ENCODE peak calls at places on chromosomes 13 and 19, in four cellular contexts. V is HepG2, B is GM12878, K is H1. Y is an unnamed sample.

GRCh38 chr19:17938092-17938845 is 5.5 kb downstream of the CCDC124 start:
- DNase-seq in B (no peak), V (peak; percentile 46), K (peak; percentile 93), Y (peak; percentile 73)

GRCh38 chr19:35784401-35785086 is 9.2 kb downstream of the ARHGAP33 start:
- DNase-seq in V (no peak), B (no peak), K (peak; percentile 91), Y (no peak)

GRCh38 chr19:8973501-8974091 is 36.6 kb downstream of the MUC16 start:
- DNase-seq in B (no peak), V (no peak), K (no peak), Y (peak; percentile 46)

GRCh38 chr13:29523199-29523931 is 72.1 kb downstream of the SLC7A1 start:
- DNase-seq in B (no peak), K (no peak), V (no peak), Y (no peak)

GRCh38 chr19:54905908-54906511 is at the start of gene NCR1:
- DNase-seq in V (no peak), K (no peak), B (no peak), Y (peak; percentile 44)

GRCh38 chr19:35155441-35155840 is 906 bp downstream of the FXYD5 start:
- DNase-seq in B (no peak), V (no peak), K (no peak), Y (peak; percentile 44)

GRCh38 chr19:45068041-45068440 is 8.2 kb downstream of the ZNF296 start:
- DNase-seq in B (no peak), K (no peak), V (no peak), Y (no peak)

GRCh38 chr19:435707-436412 is 25.0 kb downstream of the SHC2 start:
- DNase-seq in B (no peak), V (no peak), K (no peak), Y (no peak)

GRCh38 chr19:40811478-40812341 is 12.7 kb downstream of the EGLN2 start:
- DNase-seq in B (no peak), K (no peak), V (no peak), Y (peak; percentile 28)

GRCh38 chr13:66835040-66835628 is 395.0 kb downstream of the PCDH9 start:
- DNase-seq in B (no peak), V (peak; percentile 24), K (no peak), Y (peak; percentile 82)

GRCh38 chr13:49495783-49496762 is at the start of gene PHF11:
- DNase-seq in K (peak; percentile 83), V (peak; percentile 63), B (peak; percentile 65), Y (peak; percentile 81)

GRCh38 chr13:25961294-25961693 is 90.5 kb downstream of the SHISA2 start:
- DNase-seq in K (no peak), V (no peak), B (no peak), Y (no peak)

GRCh38 chr19:45863840-45864628 is at the start of gene FOXA3:
- DNase-seq in V (peak; percentile 64), K (peak; percentile 87), B (no peak), Y (peak; percentile 96)

GRCh38 chr13:112146073-112146360 is 79.1 kb downstream of the SOX1 start:
- DNase-seq in K (no peak), B (no peak), V (no peak), Y (no peak)

GRCh38 chr13:61880576-61881283 is 465.1 kb upstream of the PCDH20 start:
- DNase-seq in K (no peak), B (no peak), V (peak; percentile 21), Y (peak; percentile 9)

GRCh38 chr13:113291997-113292862 is 4.8 kb upstream of the LAMP1 start:
- DNase-seq in V (no peak), K (peak; percentile 53), B (no peak), Y (peak; percentile 47)

GRCh38 chr13:70792121-70792520 is 683.9 kb upstream of the KLHL1 start:
- DNase-seq in V (peak; percentile 5), K (no peak), B (no peak), Y (no peak)

GRCh38 chr19:4740092-4740491 is 16.4 kb upstream of the DPP9 start:
- DNase-seq in B (no peak), V (no peak), K (no peak), Y (no peak)

GRCh38 chr13:44238011-44238421 is 135.6 kb upstream of the SERP2 start:
- DNase-seq in V (no peak), K (no peak), B (no peak), Y (no peak)

GRCh38 chr13:20902438-20903163 is at the start of gene XPO4:
- DNase-seq in B (no peak), V (peak; percentile 59), K (peak; percentile 94), Y (peak; percentile 84)

GRCh38 chr19:35063940-35064818 is 22.7 kb downstream of the HPN start:
- DNase-seq in K (no peak), V (no peak), B (no peak), Y (no peak)

GRCh38 chr13:76293751-76294150 is 592.5 kb downstream of the KCTD12 start:
- DNase-seq in B (no peak), V (no peak), K (no peak), Y (no peak)

GRCh38 chr13:49690133-49690989 is 925 bp downstream of the EBPL start:
- DNase-seq in K (no peak), V (peak; percentile 89), B (no peak), Y (peak; percentile 13)

GRCh38 chr19:990746-991145 is 6.6 kb downstream of the WDR18 start:
- DNase-seq in V (no peak), K (no peak), B (no peak), Y (no peak)

GRCh38 chr19:44303976-44304568 is 753 bp downstream of the ZNF235 start:
- DNase-seq in B (no peak), V (no peak), K (no peak), Y (peak; percentile 31)

GRCh38 chr19:19997656-19998268 is 41.5 kb downstream of the ZNF682 start:
- DNase-seq in K (peak; percentile 90), B (no peak), V (no peak), Y (peak; percentile 17)

GRCh38 chr13:39815345-39816111 is 160.1 kb downstream of the COG6 start:
- DNase-seq in V (no peak), K (no peak), B (no peak), Y (no peak)

GRCh38 chr19:39498262-39499081 is at the start of gene DLL3:
- DNase-seq in V (no peak), K (peak; percentile 57), B (no peak), Y (peak; percentile 55)

GRCh38 chr13:45445053-45445452 is 19.7 kb upstream of the COG3 start:
- DNase-seq in V (no peak), B (no peak), K (peak; percentile 26), Y (no peak)

GRCh38 chr13:40236566-40237168 is 429.8 kb downstream of the FOXO1 start:
- DNase-seq in V (no peak), K (no peak), B (no peak), Y (no peak)

GRCh38 chr13:102710261-102710679 is 15.4 kb upstream of the METTL21C start:
- DNase-seq in K (no peak), B (no peak), V (no peak), Y (no peak)

GRCh38 chr19:51564791-51565190 is 6.3 kb upstream of the ZNF175 start:
- DNase-seq in K (no peak), B (no peak), V (no peak), Y (peak; percentile 51)

GRCh38 chr19:41998246-41999020 is 4.4 kb upstream of the ATP1A3 start:
- DNase-seq in B (no peak), V (peak; percentile 17), K (peak; percentile 91), Y (peak; percentile 77)

GRCh38 chr19:33861950-33862349 is 65.3 kb downstream of the KCTD15 start:
- DNase-seq in V (no peak), K (no peak), B (no peak), Y (no peak)
- TF ChIP-seq YY1 in V (no peak), K (no peak), B (no peak), Y (no peak)

DNA sequence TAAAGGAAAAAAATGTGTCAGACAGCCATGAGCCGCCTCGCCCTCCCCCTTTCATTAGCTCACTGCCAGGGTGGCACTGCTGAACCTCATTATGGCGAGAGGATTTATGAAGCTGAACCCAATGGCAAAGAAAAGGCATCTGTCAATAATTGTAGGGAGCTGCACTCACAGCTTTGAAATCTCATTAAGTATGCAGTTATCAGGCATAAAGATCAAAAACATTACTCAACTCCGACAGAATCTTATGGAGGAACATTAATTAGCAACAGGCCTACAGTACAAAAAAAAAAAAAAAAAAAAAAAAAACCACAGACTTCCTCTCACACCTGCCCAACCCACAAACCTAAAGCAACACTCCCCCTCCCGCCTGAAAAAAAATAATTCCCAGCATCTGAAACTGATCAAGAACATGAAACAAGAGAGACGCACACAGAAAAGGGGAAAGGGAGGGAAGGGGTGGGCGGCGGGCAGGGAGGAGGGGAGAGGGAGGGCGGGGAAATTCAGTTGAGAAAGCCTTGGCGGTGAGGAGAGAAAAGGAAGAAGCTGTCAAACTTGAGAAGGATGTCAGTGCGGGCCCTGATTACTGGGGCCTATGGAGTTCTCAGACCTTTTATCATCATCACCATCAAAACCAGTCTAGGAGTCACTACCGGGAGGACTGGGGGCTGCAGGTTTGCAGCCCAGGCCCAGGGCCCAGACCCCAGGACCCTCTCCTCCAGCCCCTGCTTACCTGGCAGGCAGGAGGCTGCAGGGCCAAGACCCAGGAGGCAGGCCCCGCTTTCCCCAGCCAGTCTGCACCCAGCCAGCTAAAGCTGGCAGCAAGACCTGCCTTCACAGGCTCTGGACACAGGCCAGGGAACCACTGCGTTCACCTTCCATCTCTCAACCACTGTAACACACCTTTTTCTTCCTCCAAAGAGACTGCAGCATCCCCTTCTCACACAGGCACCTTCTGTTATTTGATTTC is 8.9 kb downstream of the TSHZ3 start:
- DNase-seq in V (no peak), B (no peak), K (peak; percentile 45), Y (no peak)
- TF ChIP-seq KDM1A in V (no peak), B (no peak), K (no peak), Y (no peak)

GRCh38 chr13:99993660-99994455 is 12.3 kb downstream of the ZIC2 start:
- DNase-seq in K (peak; percentile 44), V (no peak), B (no peak), Y (no peak)

GRCh38 chr13:99995104-99995502 is 13.5 kb downstream of the ZIC2 start:
- DNase-seq in V (no peak), K (no peak), B (no peak), Y (no peak)

GRCh38 chr13:99996177-99996705 is 14.7 kb downstream of the ZIC2 start:
- DNase-seq in B (no peak), K (no peak), V (no peak), Y (no peak)

GRCh38 chr13:99997702-99998219 is 16.2 kb downstream of the ZIC2 start:
- DNase-seq in V (no peak), B (no peak), K (no peak), Y (no peak)

DNA sequence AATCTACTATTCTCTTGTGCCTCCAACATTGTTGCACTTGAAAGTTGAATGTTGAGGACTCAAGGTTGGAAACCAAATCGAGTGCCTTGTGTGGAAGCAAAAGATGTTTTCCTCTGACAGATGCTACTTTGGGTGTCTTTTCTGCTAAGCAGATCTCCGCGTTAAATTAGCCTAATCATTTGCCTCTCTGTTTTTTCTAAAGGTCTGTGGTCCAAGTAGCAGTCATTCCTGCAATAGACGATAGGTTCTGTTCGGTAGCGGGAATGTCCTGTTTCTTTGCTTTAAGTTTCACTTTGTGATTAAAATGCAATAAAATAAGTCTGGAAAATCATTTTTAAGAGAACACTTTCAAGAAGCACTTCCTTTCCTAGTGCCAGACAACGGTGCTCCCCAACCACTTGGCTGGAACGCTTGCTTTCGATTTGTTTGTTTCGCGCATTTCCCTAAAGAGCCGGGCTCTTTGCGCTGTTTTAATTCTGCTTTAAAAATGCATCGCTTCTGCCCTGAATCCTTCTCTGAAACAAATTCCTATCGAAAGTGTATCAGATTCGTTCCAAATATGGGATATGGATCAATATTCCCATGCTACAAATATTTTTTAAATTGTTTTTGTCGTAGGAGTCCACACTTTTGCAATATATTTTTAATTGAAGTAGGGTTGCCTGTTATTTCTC is 14.1 kb downstream of the ZIC2 start:
- DNase-seq in V (no peak), B (no peak), K (no peak), Y (no peak)
- TF ChIP-seq YY1 in V (no peak), B (no peak), K (no peak), Y (no peak)

GRCh38 chr19:7848779-7849457 is 18.9 kb downstream of the EVI5L start:
- DNase-seq in V (no peak), K (no peak), B (no peak), Y (no peak)
- TF ChIP-seq KDM1A in V (no peak), K (no peak), B (no peak), Y (no peak)

Y was measured in K562.